ENCODE peak calls at places on chromosomes 2 and 18, in ten cellular contexts. Z, M, R, U, D, L, W, H, N and V are unnamed samples.

GRCh38 chr2:149765636-149766035 is 178.1 kb upstream of the MMADHC start:
- DNase-seq in W (no peak), U (no peak), L (no peak), R (no peak), H (no peak), N (peak; percentile 19), Z (no peak), D (no peak), M (no peak), V (no peak)

GRCh38 chr2:45567974-45568789 is 42.9 kb downstream of the SRBD1 start:
- DNase-seq in M (peak; percentile 89), H (no peak), R (no peak), W (no peak), U (peak; percentile 90), Z (no peak), D (no peak), N (no peak), L (peak; percentile 77), V (no peak)

GRCh38 chr2:135256531-135257258 is 204.6 kb downstream of the RAB3GAP1 start:
- DNase-seq in M (no peak), H (no peak), D (no peak), Z (no peak), U (no peak), R (no peak), W (no peak), N (no peak), L (no peak), V (no peak)

GRCh38 chr2:146238254-146238961 is 1606.4 kb upstream of the ACVR2A start:
- DNase-seq in D (no peak), Z (no peak), R (no peak), M (no peak), N (no peak), W (no peak), U (no peak), H (no peak), L (no peak), V (no peak)

GRCh38 chr2:226792155-226792871 is 7.3 kb downstream of the IRS1 start:
- DNase-seq in M (peak; percentile 17), N (peak; percentile 19), H (peak; percentile 52), Z (no peak), W (no peak), R (no peak), D (no peak), U (peak; percentile 51), L (peak; percentile 44), V (no peak)

GRCh38 chr2:132881540-132881939 is 211.5 kb upstream of the LYPD1 start:
- DNase-seq in D (no peak), W (no peak), R (no peak), H (no peak), L (no peak), M (no peak), N (no peak), U (no peak), Z (no peak), V (no peak)

GRCh38 chr2:102481931-102482330 is 8.9 kb downstream of the SLC9A4 start:
- DNase-seq in D (no peak), Z (no peak), L (no peak), M (no peak), H (no peak), N (no peak), W (no peak), R (no peak), U (no peak), V (no peak)

GRCh38 chr2:88638123-88638650 is 10.9 kb upstream of the EIF2AK3 start:
- DNase-seq in D (no peak), N (no peak), M (no peak), R (no peak), Z (no peak), W (no peak), H (no peak), L (no peak), U (peak; percentile 53), V (no peak)

GRCh38 chr2:144516417-144516980 is 3.4 kb downstream of the ZEB2 start:
- DNase-seq in W (no peak), H (no peak), M (no peak), D (no peak), Z (peak; percentile 65), N (no peak), U (no peak), L (peak; percentile 32), R (peak; percentile 10), V (peak; percentile 69)

GRCh38 chr2:54258171-54258570 is 2.1 kb upstream of the TSPYL6 start:
- DNase-seq in L (no peak), D (no peak), W (no peak), U (no peak), H (no peak), M (no peak), Z (no peak), N (no peak), R (no peak), V (no peak)

DNA sequence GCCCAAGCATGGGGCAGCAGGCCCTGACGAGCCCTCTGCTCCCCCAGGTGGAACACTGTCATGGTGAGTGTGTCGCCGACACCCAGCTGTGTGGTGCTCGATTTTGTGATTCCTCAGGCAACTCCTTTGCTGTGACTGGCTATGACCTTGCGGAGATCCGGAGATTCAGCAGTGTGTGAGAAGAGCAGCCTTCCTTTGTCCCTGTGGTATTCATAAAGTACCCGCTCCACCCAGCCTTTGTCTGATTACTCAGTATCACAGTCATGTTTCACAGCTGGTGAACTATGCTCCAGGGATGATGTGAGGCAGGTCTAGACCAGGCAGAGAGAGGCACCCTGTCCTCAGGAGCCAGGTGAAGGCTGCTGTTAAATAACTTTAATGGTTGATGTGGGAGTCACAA is 4.0 kb downstream of the WDR54 start:
- DNase-seq in N (no peak), M (no peak), L (no peak), R (no peak), W (no peak), U (no peak), H (no peak), Z (no peak), D (no peak), V (peak; percentile 34)
- H3K4me1 ChIP-seq in N (peaks cover 28% of the 10 kb centered on the region), M (peaks cover 13% of the 10 kb centered on the region), L (peaks cover 5% of the 10 kb centered on the region), R (peaks cover 11% of the 10 kb centered on the region), W (peaks cover 3% of the 10 kb centered on the region), U (peaks cover 3% of the 10 kb centered on the region), H (no peaks in the 10 kb centered on the region), Z (no peaks in the 10 kb centered on the region), D (peaks cover 6% of the 10 kb centered on the region), V (peaks cover 10% of the 10 kb centered on the region)

GRCh38 chr2:36696533-36696932 is at the start of gene VIT:
- DNase-seq in W (no peak), U (no peak), N (no peak), M (no peak), R (no peak), D (no peak), H (no peak), Z (no peak), L (no peak), V (no peak)

GRCh38 chr2:36695746-36696415 is 626 bp upstream of the VIT start:
- DNase-seq in H (no peak), M (no peak), N (no peak), U (no peak), W (no peak), L (no peak), R (no peak), D (no peak), Z (no peak), V (no peak)

GRCh38 chr2:36692078-36692477 is 4.4 kb upstream of the VIT start:
- DNase-seq in D (no peak), H (no peak), W (no peak), R (no peak), N (no peak), M (no peak), Z (no peak), U (no peak), L (no peak), V (no peak)

GRCh38 chr2:36697424-36698066 is 1.0 kb downstream of the VIT start:
- DNase-seq in U (no peak), H (no peak), L (no peak), N (no peak), M (no peak), Z (no peak), D (no peak), W (no peak), R (no peak), V (no peak)

GRCh38 chr2:36693825-36694224 is 2.7 kb upstream of the VIT start:
- DNase-seq in Z (no peak), N (no peak), U (no peak), L (no peak), H (no peak), D (no peak), W (no peak), M (no peak), R (no peak), V (no peak)
- H3K9me3 ChIP-seq in Z (no peaks in the 10 kb centered on the region), N (no peaks in the 10 kb centered on the region), U (no peaks in the 10 kb centered on the region), L (no peaks in the 10 kb centered on the region), H (no peaks in the 10 kb centered on the region), D (no peaks in the 10 kb centered on the region), W (no peaks in the 10 kb centered on the region), M (no peaks in the 10 kb centered on the region), R (no peaks in the 10 kb centered on the region), V (no peaks in the 10 kb centered on the region)

DNA sequence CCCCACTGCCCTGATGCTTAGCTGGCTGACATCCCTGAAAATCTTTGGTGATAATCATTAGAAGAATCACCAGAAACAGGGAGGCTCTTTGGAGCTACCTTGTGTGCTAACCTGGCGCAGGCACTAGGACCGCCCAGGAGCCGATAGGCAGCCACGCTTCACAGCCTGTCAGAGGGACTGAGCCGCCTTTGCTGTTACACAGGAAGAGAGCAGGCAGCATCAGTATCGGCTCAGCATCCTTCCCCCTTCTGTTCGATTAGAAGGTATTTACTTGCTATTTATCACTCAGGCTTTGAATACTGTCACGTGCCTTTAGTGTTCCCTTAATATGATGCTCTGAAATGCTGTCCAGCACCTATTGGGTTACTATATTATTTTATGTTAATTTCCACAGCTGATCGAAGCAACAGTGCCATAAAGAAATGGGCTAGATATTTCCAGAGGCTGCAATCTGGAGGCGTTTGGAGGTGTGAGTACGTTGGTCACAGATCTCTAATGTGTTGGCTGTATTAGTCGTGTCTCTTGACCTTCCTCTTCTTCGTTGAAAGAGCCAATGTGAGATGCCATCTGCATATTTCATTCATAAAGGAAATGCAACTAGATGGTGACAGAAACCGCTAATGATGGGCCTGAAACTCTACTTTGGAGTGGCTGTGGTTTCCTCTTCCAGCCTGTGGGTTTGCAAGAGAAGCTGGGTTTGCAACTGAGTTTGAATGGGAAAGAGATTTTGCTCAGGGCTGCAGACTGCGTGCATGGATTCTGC is 110.4 kb upstream of the RAB27B start:
- DNase-seq in R (no peak), U (peak; percentile 91), N (peak; percentile 12), W (no peak), H (no peak), L (peak; percentile 24), D (no peak), M (peak; percentile 14), Z (peak; percentile 53), V (no peak)
- H3K4me3 ChIP-seq in R (no peak overlapping the region), U (peak overlapping the region; percentile 39), N (no peak overlapping the region), W (no peak overlapping the region), H (no peak overlapping the region), L (no peak overlapping the region), D (no peak overlapping the region), M (peak overlapping the region; percentile 28), Z (no peak overlapping the region), V (no peak overlapping the region)

GRCh38 chr2:234998404-234999211 is 46.8 kb downstream of the SH3BP4 start:
- DNase-seq in U (no peak), Z (peak; percentile 51), W (no peak), M (no peak), N (peak; percentile 25), R (no peak), H (peak; percentile 95), D (peak; percentile 38), L (no peak), V (no peak)
- H3K4me1 ChIP-seq in U (peaks cover 9% of the 10 kb centered on the region), Z (peaks cover 10% of the 10 kb centered on the region), W (peaks cover 3% of the 10 kb centered on the region), M (no peaks in the 10 kb centered on the region), N (peaks cover 46% of the 10 kb centered on the region), R (peaks cover 91% of the 10 kb centered on the region), H (no peaks in the 10 kb centered on the region), D (peaks cover 10% of the 10 kb centered on the region), L (peaks cover 19% of the 10 kb centered on the region), V (peaks cover 13% of the 10 kb centered on the region)